ENCODE peak calls at places on chromosomes 12 and 14, in eight cellular contexts. W is heart right ventricle; Y is AG04450; P is transverse colon; L is psoas muscle; Q is CD4-positive, CD25-positive, alpha-beta regulatory T cell; A is left ventricle myocardium inferior; G is IMR-90. N is an unnamed sample.

GRCh38 chr14:80924365-80925103 is 17.0 kb downstream of the CEP128 start:
- DNase-seq in W (no peak), Y (no peak), P (no peak), L (no peak), Q (no peak), A (no peak), G (no peak), N (no peak)

GRCh38 chr12:70398862-70399261 is 32.8 kb downstream of the KCNMB4 start:
- DNase-seq in W (no peak), Y (no peak), P (no peak), L (no peak), Q (no peak), A (no peak), G (no peak), N (no peak)

GRCh38 chr14:23561873-23562821 is 5.4 kb downstream of the AP1G2 start:
- DNase-seq in W (no peak), Y (no peak), P (no peak), L (no peak), Q (no peak), A (no peak), G (no peak), N (peak)

GRCh38 chr12:71141270-71141948 is 16.4 kb downstream of the TSPAN8 start:
- DNase-seq in W (no peak), Y (no peak), P (no peak), L (no peak), Q (no peak), A (no peak), G (no peak), N (no peak)

GRCh38 chr14:69013943-69014782 is 35.1 kb upstream of the ACTN1 start:
- DNase-seq in W (peak), Y (no peak), P (peak), L (peak), Q (no peak), A (peak), G (peak), N (peak)

GRCh38 chr14:92635031-92635430 is 113.4 kb downstream of the LGMN start:
- DNase-seq in W (no peak), Y (no peak), P (no peak), L (peak), Q (no peak), A (no peak), G (no peak), N (no peak)

GRCh38 chr12:6914246-6914947 is at the start of gene ENO2:
- DNase-seq in W (peak), Y (no peak), P (peak), L (peak), Q (peak), A (peak), G (peak), N (peak)

GRCh38 chr12:105948331-105948730 is 190.4 kb downstream of the NUAK1 start:
- DNase-seq in W (no peak), Y (no peak), P (no peak), L (no peak), Q (no peak), A (no peak), G (peak), N (peak)

GRCh38 chr14:60254176-60254575 is 5.2 kb downstream of the PPM1A start:
- DNase-seq in W (no peak), Y (no peak), P (peak), L (no peak), Q (no peak), A (no peak), G (no peak), N (no peak)

GRCh38 chr14:37027188-37027824 is 145.1 kb downstream of the SLC25A21 start:
- DNase-seq in W (no peak), Y (no peak), P (no peak), L (no peak), Q (no peak), A (no peak), G (no peak), N (no peak)

GRCh38 chr12:114916124-114916523 is 232.1 kb upstream of the TBX3 start:
- DNase-seq in W (no peak), Y (no peak), P (no peak), L (no peak), Q (no peak), A (no peak), G (peak), N (peak)

GRCh38 chr12:122948605-122949004 is 17.7 kb downstream of the ABCB9 start:
- DNase-seq in W (no peak), Y (no peak), P (no peak), L (no peak), Q (no peak), A (no peak), G (no peak), N (no peak)

GRCh38 chr14:21068521-21069387 is 1.4 kb upstream of the ARHGEF40 start:
- DNase-seq in W (peak), Y (no peak), P (peak), L (peak), Q (peak), A (peak), G (peak), N (peak)

GRCh38 chr12:76266797-76267196 is 81.4 kb downstream of the BBS10 start:
- DNase-seq in W (peak), Y (peak), P (no peak), L (peak), Q (no peak), A (peak), G (peak), N (peak)

GRCh38 chr12:41944241-41944640 is 200.4 kb downstream of the GXYLT1 start:
- DNase-seq in W (no peak), Y (no peak), P (no peak), L (no peak), Q (no peak), A (no peak), G (no peak), N (no peak)

GRCh38 chr14:76352639-76353281 is 23.2 kb upstream of the ESRRB start:
- DNase-seq in W (peak), Y (no peak), P (peak), L (peak), Q (peak), A (peak), G (peak), N (peak)

GRCh38 chr12:12714276-12715001 is 2.7 kb upstream of the CDKN1B start:
- DNase-seq in W (peak), Y (no peak), P (peak), L (no peak), Q (peak), A (no peak), G (peak), N (no peak)

GRCh38 chr14:92457018-92457565 is 56.5 kb upstream of the RIN3 start:
- DNase-seq in W (no peak), Y (no peak), P (no peak), L (no peak), Q (no peak), A (no peak), G (no peak), N (no peak)

GRCh38 chr14:53113992-53114391 is 39.1 kb downstream of the DDHD1 start:
- DNase-seq in W (no peak), Y (no peak), P (no peak), L (no peak), Q (no peak), A (no peak), G (no peak), N (no peak)

GRCh38 chr14:90556050-90556477 is 159.2 kb downstream of the CALM1 start:
- DNase-seq in W (peak), Y (no peak), P (peak), L (peak), Q (no peak), A (peak), G (no peak), N (peak)

GRCh38 chr14:100159107-100159864 is at the start of gene DEGS2:
- DNase-seq in W (no peak), Y (no peak), P (peak), L (no peak), Q (no peak), A (no peak), G (no peak), N (no peak)

GRCh38 chr12:44774815-44775411 is 101.2 kb downstream of the NELL2 start:
- DNase-seq in W (no peak), Y (no peak), P (peak), L (no peak), Q (peak), A (no peak), G (peak), N (peak)

GRCh38 chr12:130335517-130336392 is 1.9 kb upstream of the PIWIL1 start:
- DNase-seq in W (peak), Y (no peak), P (peak), L (no peak), Q (peak), A (no peak), G (peak), N (peak)

GRCh38 chr14:58331111-58331510 is 32.8 kb downstream of the ARID4A start:
- DNase-seq in W (peak), Y (peak), P (peak), L (peak), Q (peak), A (peak), G (peak), N (peak)

GRCh38 chr12:106138279-106138645 is 492 bp downstream of the NUAK1 start:
- DNase-seq in W (no peak), Y (no peak), P (no peak), L (no peak), Q (peak), A (no peak), G (no peak), N (peak)

GRCh38 chr12:74105434-74105833 is 432.2 kb upstream of the ATXN7L3B start:
- DNase-seq in W (no peak), Y (no peak), P (no peak), L (no peak), Q (no peak), A (no peak), G (no peak), N (no peak)

GRCh38 chr14:99554184-99554583 is 49.8 kb downstream of the CCDC85C start:
- DNase-seq in W (no peak), Y (no peak), P (no peak), L (no peak), Q (no peak), A (peak), G (no peak), N (no peak)

GRCh38 chr14:39566795-39567194 is 134.6 kb upstream of the FBXO33 start:
- DNase-seq in W (no peak), Y (no peak), P (no peak), L (no peak), Q (no peak), A (no peak), G (no peak), N (no peak)

GRCh38 chr14:90624732-90625444 is 191.3 kb downstream of the TTC7B start:
- DNase-seq in W (no peak), Y (no peak), P (no peak), L (no peak), Q (no peak), A (no peak), G (peak), N (peak)

GRCh38 chr14:101732128-101732527 is 29.4 kb upstream of the PPP2R5C start:
- DNase-seq in W (no peak), Y (no peak), P (no peak), L (no peak), Q (no peak), A (no peak), G (no peak), N (no peak)

GRCh38 chr12:116402163-116402939 is 124.9 kb upstream of the MED13L start:
- DNase-seq in W (no peak), Y (no peak), P (no peak), L (no peak), Q (no peak), A (no peak), G (no peak), N (no peak)

GRCh38 chr12:46470039-46470627 is 97.6 kb upstream of the SLC38A2 start:
- DNase-seq in W (no peak), Y (no peak), P (no peak), L (no peak), Q (peak), A (no peak), G (no peak), N (no peak)

GRCh38 chr12:129696952-129697351 is 206.9 kb downstream of the TMEM132D start:
- DNase-seq in W (no peak), Y (no peak), P (no peak), L (no peak), Q (no peak), A (no peak), G (no peak), N (no peak)

GRCh38 chr12:119949594-119949993 is 39.4 kb upstream of the BICDL1 start:
- DNase-seq in W (no peak), Y (no peak), P (no peak), L (no peak), Q (no peak), A (no peak), G (no peak), N (no peak)

GRCh38 chr14:96847451-96847850 is 50.3 kb downstream of the VRK1 start:
- DNase-seq in W (no peak), Y (no peak), P (no peak), L (no peak), Q (no peak), A (no peak), G (no peak), N (no peak)

GRCh38 chr12:3752096-3752709 is 706 bp downstream of the CRACR2A start:
- DNase-seq in W (peak), Y (no peak), P (peak), L (peak), Q (peak), A (peak), G (no peak), N (no peak)
- H3K27ac ChIP-seq in W (peak), Y (no peak), P (peak), L (peak), Q (peak), A (peak), G (no peak), N (no peak)

GRCh38 chr14:95466506-95466905 is 49.9 kb downstream of the SYNE3 start:
- DNase-seq in W (no peak), Y (no peak), P (no peak), L (peak), Q (no peak), A (no peak), G (no peak), N (no peak)
- H3K27ac ChIP-seq in W (no peak), Y (no peak), P (no peak), L (no peak), Q (peak), A (peak), G (no peak), N (no peak)

DNA sequence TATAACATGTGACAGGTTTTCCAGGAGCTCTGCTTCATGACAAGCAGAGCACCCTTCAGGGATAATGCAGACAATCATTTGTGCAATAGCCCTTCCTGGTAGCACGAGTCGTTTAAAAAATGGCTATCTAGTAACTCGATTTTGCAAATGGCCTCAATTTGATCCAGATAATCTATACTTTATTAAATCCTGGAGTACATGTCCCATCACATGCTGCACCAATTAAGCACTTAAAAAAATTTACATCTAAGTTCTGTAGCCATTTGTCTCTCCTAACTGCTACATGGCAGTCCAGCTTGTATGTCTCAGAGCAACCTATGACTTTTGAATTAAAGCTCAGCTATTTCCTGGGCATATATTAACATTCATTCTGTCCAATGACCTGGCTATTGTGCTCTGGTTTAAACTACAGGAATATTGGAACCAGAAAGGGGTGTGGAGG is 79.8 kb downstream of the TTC8 start:
- DNase-seq in W (no peak), Y (no peak), P (no peak), L (no peak), Q (no peak), A (no peak), G (no peak), N (no peak)
- H3K27ac ChIP-seq in W (no peak), Y (no peak), P (no peak), L (no peak), Q (no peak), A (no peak), G (no peak), N (no peak)

GRCh38 chr14:86311151-86311550 is 781.2 kb downstream of the FLRT2 start:
- DNase-seq in W (no peak), Y (no peak), P (no peak), L (no peak), Q (no peak), A (no peak), G (no peak), N (no peak)

GRCh38 chr14:86305058-86305457 is 775.1 kb downstream of the FLRT2 start:
- DNase-seq in W (no peak), Y (no peak), P (no peak), L (no peak), Q (no peak), A (no peak), G (peak), N (no peak)

GRCh38 chr14:86310148-86310547 is 780.2 kb downstream of the FLRT2 start:
- DNase-seq in W (no peak), Y (no peak), P (no peak), L (no peak), Q (no peak), A (no peak), G (no peak), N (no peak)
- H3K27ac ChIP-seq in W (no peak), Y (no peak), P (no peak), L (no peak), Q (no peak), A (no peak), G (no peak), N (no peak)

GRCh38 chr12:49868449-49868848 is 25.5 kb upstream of the BCDIN3D start:
- DNase-seq in W (no peak), Y (no peak), P (no peak), L (no peak), Q (no peak), A (peak), G (no peak), N (no peak)
- H3K27ac ChIP-seq in W (peak), Y (peak), P (peak), L (peak), Q (no peak), A (peak), G (peak), N (peak)

DNA sequence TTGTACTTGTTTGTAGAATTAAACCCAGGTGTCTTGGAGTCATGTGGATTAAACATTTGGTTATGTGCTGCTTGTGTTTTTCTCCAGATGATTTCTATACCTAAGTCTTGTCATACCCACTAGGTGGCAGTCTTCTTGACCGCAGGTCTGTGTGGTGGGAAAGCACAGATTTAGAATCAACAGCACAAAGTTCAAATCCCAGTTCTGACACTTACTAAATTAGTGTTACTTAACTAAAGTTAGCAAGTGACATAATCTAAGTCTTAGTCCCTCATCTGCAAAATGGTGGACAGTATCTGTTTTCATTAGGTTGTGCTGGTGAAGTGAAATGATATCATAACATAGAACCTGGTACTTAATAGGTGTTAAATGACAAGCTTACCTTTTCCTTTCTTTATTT is 151.0 kb upstream of the ARHGAP5 start:
- DNase-seq in W (no peak), Y (no peak), P (no peak), L (no peak), Q (peak), A (no peak), G (peak), N (peak)
- H3K27ac ChIP-seq in W (peak), Y (no peak), P (no peak), L (peak), Q (no peak), A (peak), G (no peak), N (no peak)

N was measured in cardiac muscle cell.